ENCODE peak calls at places on chromosomes 6 and 20, in eight cellular contexts. O is GM12878, V is sigmoid colon, X is Panc1, Y is prostate gland, N is GM12891, D is stomach, L is suprapubic skin. G is an unnamed sample.

GRCh38 chr6:113182370-113183141 is 674.6 kb upstream of the MARCKS start:
- DNase-seq in Y (no peak), D (no peak), L (no peak), N (no peak), X (peak), O (no peak), V (no peak), G (no peak)

GRCh38 chr6:13334953-13335352 is 6.6 kb upstream of the TBC1D7 start:
- DNase-seq in V (no peak), O (no peak), L (no peak), D (no peak), Y (no peak), N (no peak), X (no peak), G (no peak)

GRCh38 chr6:138795809-138796469 is at the start of gene ECT2L:
- DNase-seq in O (no peak), V (peak), Y (peak), D (peak), L (peak), X (no peak), N (no peak), G (peak)

GRCh38 chr6:1144842-1145755 is 166.8 kb upstream of the FOXQ1 start:
- DNase-seq in D (no peak), N (no peak), L (no peak), X (no peak), Y (no peak), O (no peak), V (no peak), G (no peak)

GRCh38 chr6:12656841-12657435 is 59.6 kb upstream of the PHACTR1 start:
- DNase-seq in N (no peak), V (no peak), O (no peak), X (no peak), Y (no peak), L (no peak), D (no peak), G (no peak)

GRCh38 chr6:169864148-169865030 is 113.0 kb downstream of the ERMARD start:
- DNase-seq in V (peak), O (no peak), Y (no peak), N (no peak), D (peak), X (no peak), L (no peak), G (no peak)

GRCh38 chr6:73523434-73524123 is 2.7 kb upstream of the EEF1A1 start:
- DNase-seq in V (peak), N (peak), L (peak), Y (peak), O (no peak), X (no peak), D (peak), G (no peak)

GRCh38 chr20:9611921-9612320 is 97.5 kb downstream of the LAMP5 start:
- DNase-seq in O (no peak), X (no peak), N (no peak), V (no peak), L (no peak), Y (no peak), D (no peak), G (no peak)

GRCh38 chr6:26125015-26125690 is 37.9 kb downstream of the HFE start:
- DNase-seq in N (no peak), Y (no peak), O (no peak), X (no peak), L (no peak), V (no peak), D (peak), G (no peak)

GRCh38 chr20:36845288-36845969 is 30.5 kb upstream of the TLDC2 start:
- DNase-seq in X (no peak), N (no peak), D (no peak), O (no peak), V (no peak), Y (no peak), L (no peak), G (no peak)

GRCh38 chr6:34295721-34296120 is 46.9 kb upstream of the SMIM29 start:
- DNase-seq in X (no peak), O (peak), N (no peak), L (no peak), V (no peak), Y (no peak), D (no peak), G (no peak)

GRCh38 chr6:10384333-10384718 is 30.5 kb downstream of the TFAP2A start:
- DNase-seq in V (no peak), N (no peak), X (no peak), Y (no peak), O (no peak), D (no peak), L (no peak), G (no peak)
- TF ChIP-seq POLR2AphosphoS5 in V (no peak), N (no peak), X (no peak), Y (no peak), O (no peak), D (no peak), L (no peak), G (no peak)

GRCh38 chr6:139862311-139862710 is 487.9 kb upstream of the CITED2 start:
- DNase-seq in X (no peak), L (no peak), V (no peak), Y (no peak), N (no peak), D (no peak), O (no peak), G (no peak)
- TF ChIP-seq POLR2AphosphoS5 in X (no peak), L (no peak), V (no peak), Y (no peak), N (no peak), D (no peak), O (no peak), G (no peak)

DNA sequence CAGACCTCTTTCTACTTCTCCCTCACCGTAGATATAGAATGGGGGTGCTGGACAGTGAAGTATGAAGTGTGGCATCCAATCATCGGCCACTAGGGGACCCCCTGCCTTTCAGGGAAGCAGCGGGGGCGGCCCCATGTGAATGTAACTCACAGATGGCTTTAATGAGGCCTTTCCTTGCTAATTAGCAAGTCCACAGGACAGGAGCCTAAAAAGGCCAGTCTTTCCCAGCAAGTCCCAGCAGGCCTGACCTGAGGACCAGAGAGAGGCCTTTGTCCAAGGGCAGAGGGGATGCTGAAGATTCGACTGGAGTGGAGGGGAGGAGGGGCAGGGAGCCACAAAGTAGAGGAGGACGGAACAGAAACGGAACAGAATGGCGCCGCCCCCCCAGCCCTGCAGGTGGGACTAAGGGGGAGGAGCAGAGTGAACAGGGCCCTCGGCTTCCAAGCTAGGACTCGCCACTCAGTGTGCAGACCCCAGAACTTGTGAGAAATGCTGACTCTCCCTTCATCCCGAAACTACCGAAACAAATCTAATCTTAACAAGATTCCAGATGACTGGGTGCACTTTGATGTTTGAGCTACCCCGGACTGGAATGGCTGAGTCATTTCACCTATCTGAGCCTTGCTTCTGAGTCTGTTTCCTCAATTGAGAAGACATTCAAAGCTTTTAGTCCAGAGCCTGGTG is 5.8 kb downstream of the C6orf132 start:
- DNase-seq in O (peak), D (peak), Y (no peak), L (no peak), V (no peak), N (peak), X (no peak), G (peak)
- TF ChIP-seq POLR2AphosphoS5 in O (no peak), D (peak), Y (no peak), L (no peak), V (no peak), N (no peak), X (no peak), G (no peak)

GRCh38 chr6:133778414-133778813 is 110.5 kb upstream of the TCF21 start:
- DNase-seq in O (no peak), Y (no peak), D (no peak), V (no peak), X (no peak), N (no peak), L (no peak), G (no peak)
- TF ChIP-seq POLR2AphosphoS5 in O (no peak), Y (no peak), D (peak), V (peak), X (no peak), N (no peak), L (no peak), G (no peak)

GRCh38 chr6:108597601-108598315 is 37.0 kb downstream of the FOXO3 start:
- DNase-seq in D (no peak), X (no peak), Y (no peak), N (no peak), L (no peak), V (peak), O (peak), G (no peak)
- TF ChIP-seq POLR2AphosphoS5 in D (peak), X (no peak), Y (no peak), N (no peak), L (no peak), V (peak), O (no peak), G (no peak)

GRCh38 chr6:119541132-119541905 is 191.8 kb upstream of the MAN1A1 start:
- DNase-seq in N (no peak), L (no peak), D (no peak), Y (no peak), O (no peak), V (no peak), X (no peak), G (peak)
- TF ChIP-seq POLR2AphosphoS5 in N (no peak), L (peak), D (peak), Y (peak), O (no peak), V (peak), X (no peak), G (peak)

DNA sequence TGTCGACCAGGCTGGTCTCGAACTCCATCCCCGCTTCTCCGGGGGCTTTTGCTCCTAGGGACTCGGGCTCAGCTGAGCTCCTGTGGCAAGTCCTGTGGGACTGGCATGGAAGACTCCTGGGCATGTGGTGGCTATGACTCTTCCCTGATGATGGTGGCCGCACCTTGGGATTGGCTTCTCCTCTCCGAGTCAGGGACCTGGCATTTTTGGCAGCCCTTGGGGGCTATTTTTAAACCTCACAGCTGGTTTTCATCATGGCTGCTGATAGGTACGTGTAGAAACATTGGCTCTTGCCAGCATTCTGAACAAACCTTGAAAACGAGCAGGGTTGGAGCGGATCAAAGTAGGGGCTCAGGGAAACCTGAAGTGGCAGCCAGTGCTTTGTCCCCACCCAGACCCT is 54.1 kb downstream of the RBM38 start:
- DNase-seq in Y (no peak), L (no peak), V (peak), O (no peak), D (no peak), N (no peak), X (no peak), G (no peak)
- TF ChIP-seq POLR2AphosphoS5 in Y (peak), L (no peak), V (peak), O (no peak), D (peak), N (no peak), X (no peak), G (no peak)

GRCh38 chr6:102485480-102485879 is 1092.0 kb downstream of the GRIK2 start:
- DNase-seq in O (no peak), N (no peak), Y (no peak), D (no peak), L (no peak), X (no peak), V (no peak), G (no peak)
- TF ChIP-seq POLR2AphosphoS5 in O (no peak), N (no peak), Y (no peak), D (no peak), L (no peak), X (no peak), V (no peak), G (no peak)